ENCODE peak calls at places on chromosomes 2 and 18, in seven cellular contexts. One of them, this sample, is unnamed.

GRCh38 chr2:56749152-56749752 is 565.5 kb downstream of the CCDC85A start:
- DNase-seq in neural crest cell: no peak
- DNase-seq in IMR-90: peak; percentile 6
- DNase-seq in Caco-2: no peak
- DNase-seq in foreskin melanocyte: peak; percentile 5
- DNase-seq in epithelial cell of prostate: peak; percentile 3
- DNase-seq in HFFc6: peak; percentile 55
- DNase-seq in this sample: peak; percentile 56

GRCh38 chr2:86216577-86217555 is 17.6 kb downstream of the MRPL35 start:
- DNase-seq in neural crest cell: no peak
- DNase-seq in IMR-90: no peak
- DNase-seq in Caco-2: no peak
- DNase-seq in foreskin melanocyte: no peak
- DNase-seq in epithelial cell of prostate: no peak
- DNase-seq in HFFc6: peak; percentile 72
- DNase-seq in this sample: no peak

GRCh38 chr2:174597347-174598047 is at the start of gene WIPF1:
- DNase-seq in neural crest cell: no peak
- DNase-seq in IMR-90: peak; percentile 86
- DNase-seq in Caco-2: no peak
- DNase-seq in foreskin melanocyte: peak; percentile 75
- DNase-seq in epithelial cell of prostate: no peak
- DNase-seq in HFFc6: peak; percentile 65
- DNase-seq in this sample: peak; percentile 85

GRCh38 chr2:26477911-26478253 is at the start of gene OTOF:
- DNase-seq in neural crest cell: no peak
- DNase-seq in IMR-90: peak; percentile 68
- DNase-seq in Caco-2: no peak
- DNase-seq in foreskin melanocyte: no peak
- DNase-seq in epithelial cell of prostate: no peak
- DNase-seq in HFFc6: peak; percentile 64
- DNase-seq in this sample: peak; percentile 12

GRCh38 chr2:205193829-205194228 is 488.5 kb upstream of the NRP2 start:
- DNase-seq in neural crest cell: no peak
- DNase-seq in IMR-90: no peak
- DNase-seq in Caco-2: no peak
- DNase-seq in foreskin melanocyte: no peak
- DNase-seq in epithelial cell of prostate: no peak
- DNase-seq in HFFc6: no peak
- DNase-seq in this sample: no peak

GRCh38 chr2:230886207-230886606 is 21.5 kb downstream of the ITM2C start:
- DNase-seq in neural crest cell: no peak
- DNase-seq in IMR-90: no peak
- DNase-seq in Caco-2: no peak
- DNase-seq in foreskin melanocyte: no peak
- DNase-seq in epithelial cell of prostate: no peak
- DNase-seq in HFFc6: no peak
- DNase-seq in this sample: no peak

GRCh38 chr2:177869209-177869608 is 203.4 kb downstream of the PDE11A start:
- DNase-seq in neural crest cell: no peak
- DNase-seq in IMR-90: no peak
- DNase-seq in Caco-2: no peak
- DNase-seq in foreskin melanocyte: no peak
- DNase-seq in epithelial cell of prostate: no peak
- DNase-seq in HFFc6: no peak
- DNase-seq in this sample: no peak

GRCh38 chr2:10471046-10471571 is 23.0 kb upstream of the ODC1 start:
- DNase-seq in neural crest cell: no peak
- DNase-seq in IMR-90: no peak
- DNase-seq in Caco-2: no peak
- DNase-seq in foreskin melanocyte: no peak
- DNase-seq in epithelial cell of prostate: no peak
- DNase-seq in HFFc6: no peak
- DNase-seq in this sample: no peak

GRCh38 chr2:207801259-207801658 is 31.6 kb upstream of the FZD5 start:
- DNase-seq in neural crest cell: no peak
- DNase-seq in IMR-90: no peak
- DNase-seq in Caco-2: peak; percentile 57
- DNase-seq in foreskin melanocyte: no peak
- DNase-seq in epithelial cell of prostate: no peak
- DNase-seq in HFFc6: no peak
- DNase-seq in this sample: no peak

GRCh38 chr18:67300498-67300897 is 216.0 kb downstream of the DSEL start:
- DNase-seq in neural crest cell: no peak
- DNase-seq in IMR-90: no peak
- DNase-seq in Caco-2: no peak
- DNase-seq in foreskin melanocyte: no peak
- DNase-seq in epithelial cell of prostate: no peak
- DNase-seq in HFFc6: no peak
- DNase-seq in this sample: no peak

GRCh38 chr18:10035306-10035991 is 121.6 kb downstream of the VAPA start:
- DNase-seq in neural crest cell: no peak
- DNase-seq in IMR-90: no peak
- DNase-seq in Caco-2: peak; percentile 56
- DNase-seq in foreskin melanocyte: peak; percentile 79
- DNase-seq in epithelial cell of prostate: peak; percentile 75
- DNase-seq in HFFc6: peak; percentile 27
- DNase-seq in this sample: no peak

GRCh38 chr2:105125920-105126319 is 88.1 kb downstream of the MRPS9 start:
- DNase-seq in neural crest cell: no peak
- DNase-seq in IMR-90: no peak
- DNase-seq in Caco-2: no peak
- DNase-seq in foreskin melanocyte: no peak
- DNase-seq in epithelial cell of prostate: no peak
- DNase-seq in HFFc6: no peak
- DNase-seq in this sample: no peak

GRCh38 chr2:31660165-31660564 is 79.4 kb upstream of the SRD5A2 start:
- DNase-seq in neural crest cell: no peak
- DNase-seq in IMR-90: no peak
- DNase-seq in Caco-2: no peak
- DNase-seq in foreskin melanocyte: no peak
- DNase-seq in epithelial cell of prostate: peak; percentile 27
- DNase-seq in HFFc6: no peak
- DNase-seq in this sample: no peak

GRCh38 chr2:104914509-104914908 is 60.6 kb downstream of the POU3F3 start:
- DNase-seq in neural crest cell: no peak
- DNase-seq in IMR-90: no peak
- DNase-seq in Caco-2: no peak
- DNase-seq in foreskin melanocyte: no peak
- DNase-seq in epithelial cell of prostate: no peak
- DNase-seq in HFFc6: no peak
- DNase-seq in this sample: no peak

GRCh38 chr2:72915907-72916742 is 1.2 kb upstream of the EMX1 start:
- DNase-seq in neural crest cell: peak; percentile 33
- DNase-seq in IMR-90: no peak
- DNase-seq in Caco-2: peak; percentile 84
- DNase-seq in foreskin melanocyte: no peak
- DNase-seq in epithelial cell of prostate: no peak
- DNase-seq in HFFc6: no peak
- DNase-seq in this sample: no peak

GRCh38 chr2:72147303-72147970 is at the start of gene CYP26B1:
- DNase-seq in neural crest cell: no peak
- DNase-seq in IMR-90: no peak
- DNase-seq in Caco-2: peak; percentile 31
- DNase-seq in foreskin melanocyte: no peak
- DNase-seq in epithelial cell of prostate: no peak
- DNase-seq in HFFc6: no peak
- DNase-seq in this sample: no peak

GRCh38 chr2:186460465-186460864 is 25.6 kb upstream of the ZC3H15 start:
- DNase-seq in neural crest cell: no peak
- DNase-seq in IMR-90: peak; percentile 32
- DNase-seq in Caco-2: no peak
- DNase-seq in foreskin melanocyte: no peak
- DNase-seq in epithelial cell of prostate: no peak
- DNase-seq in HFFc6: no peak
- DNase-seq in this sample: peak; percentile 23

GRCh38 chr2:85273732-85274731 is 53.8 kb downstream of the TGOLN2 start:
- DNase-seq in neural crest cell: no peak
- DNase-seq in IMR-90: peak; percentile 91
- DNase-seq in Caco-2: peak; percentile 53
- DNase-seq in foreskin melanocyte: no peak
- DNase-seq in epithelial cell of prostate: peak; percentile 71
- DNase-seq in HFFc6: peak; percentile 57
- DNase-seq in this sample: peak; percentile 65

GRCh38 chr2:217451634-217452033 is 551.2 kb downstream of the TNS1 start:
- DNase-seq in neural crest cell: no peak
- DNase-seq in IMR-90: peak; percentile 90
- DNase-seq in Caco-2: no peak
- DNase-seq in foreskin melanocyte: no peak
- DNase-seq in epithelial cell of prostate: no peak
- DNase-seq in HFFc6: no peak
- DNase-seq in this sample: peak; percentile 42

GRCh38 chr18:22485808-22486244 is 68.1 kb upstream of the CTAGE1 start:
- DNase-seq in neural crest cell: no peak
- DNase-seq in IMR-90: no peak
- DNase-seq in Caco-2: no peak
- DNase-seq in foreskin melanocyte: no peak
- DNase-seq in epithelial cell of prostate: no peak
- DNase-seq in HFFc6: peak; percentile 33
- DNase-seq in this sample: peak; percentile 54

GRCh38 chr2:8402222-8402621 is 279.6 kb upstream of the ID2 start:
- DNase-seq in neural crest cell: no peak
- DNase-seq in IMR-90: no peak
- DNase-seq in Caco-2: no peak
- DNase-seq in foreskin melanocyte: no peak
- DNase-seq in epithelial cell of prostate: no peak
- DNase-seq in HFFc6: no peak
- DNase-seq in this sample: no peak

GRCh38 chr2:202871161-202872141 is at the start of gene ICA1L:
- DNase-seq in neural crest cell: peak; percentile 81
- DNase-seq in IMR-90: peak; percentile 49
- DNase-seq in Caco-2: peak; percentile 69
- DNase-seq in foreskin melanocyte: peak; percentile 29
- DNase-seq in epithelial cell of prostate: no peak
- DNase-seq in HFFc6: peak; percentile 50
- DNase-seq in this sample: peak; percentile 55

GRCh38 chr2:70978388-70979357 is at the start of gene ANKRD53:
- DNase-seq in neural crest cell: peak; percentile 67
- DNase-seq in IMR-90: no peak
- DNase-seq in Caco-2: no peak
- DNase-seq in foreskin melanocyte: no peak
- DNase-seq in epithelial cell of prostate: no peak
- DNase-seq in HFFc6: no peak
- DNase-seq in this sample: peak; percentile 6

GRCh38 chr2:122451040-122451439 is 695.6 kb downstream of the TSN start:
- DNase-seq in neural crest cell: no peak
- DNase-seq in IMR-90: peak; percentile 21
- DNase-seq in Caco-2: no peak
- DNase-seq in foreskin melanocyte: peak; percentile 19
- DNase-seq in epithelial cell of prostate: no peak
- DNase-seq in HFFc6: peak; percentile 9
- DNase-seq in this sample: no peak

GRCh38 chr18:58525517-58525916 is 103.4 kb downstream of the ALPK2 start:
- DNase-seq in neural crest cell: no peak
- DNase-seq in IMR-90: peak; percentile 84
- DNase-seq in Caco-2: no peak
- DNase-seq in foreskin melanocyte: peak; percentile 31
- DNase-seq in epithelial cell of prostate: peak; percentile 86
- DNase-seq in HFFc6: peak; percentile 75
- DNase-seq in this sample: peak; percentile 64

GRCh38 chr2:105691942-105692341 is 52.8 kb upstream of the NCK2 start:
- DNase-seq in neural crest cell: no peak
- DNase-seq in IMR-90: no peak
- DNase-seq in Caco-2: no peak
- DNase-seq in foreskin melanocyte: no peak
- DNase-seq in epithelial cell of prostate: no peak
- DNase-seq in HFFc6: no peak
- DNase-seq in this sample: no peak

GRCh38 chr2:232375164-232375563 is 3.4 kb upstream of the ALPP start:
- DNase-seq in neural crest cell: no peak
- DNase-seq in IMR-90: no peak
- DNase-seq in Caco-2: no peak
- DNase-seq in foreskin melanocyte: no peak
- DNase-seq in epithelial cell of prostate: no peak
- DNase-seq in HFFc6: no peak
- DNase-seq in this sample: no peak

GRCh38 chr18:58541137-58541788 is 87.6 kb downstream of the ALPK2 start:
- DNase-seq in neural crest cell: no peak
- DNase-seq in IMR-90: peak; percentile 44
- DNase-seq in Caco-2: no peak
- DNase-seq in foreskin melanocyte: no peak
- DNase-seq in epithelial cell of prostate: no peak
- DNase-seq in HFFc6: peak; percentile 11
- DNase-seq in this sample: peak; percentile 35